ENCODE peak calls at places on chromosomes 5 and 9, in four cellular contexts. H is stimulated activated CD4-positive, alpha-beta T cell treated with anti-CD3 and anti-CD28 coated beads, Interleukin-15, amount 100 ng/mL, for 24 hours; O is NCI-H460; K is non-pigmented ciliary epithelial cell. N is an unnamed sample.

GRCh38 chr9:125423964-125424363 is 162.3 kb downstream of the GAPVD1 start:
- DNase-seq in H (no peak), O (no peak), K (no peak), N (no peak)

GRCh38 chr5:60604771-60605170 is 95.2 kb downstream of the DEPDC1B start:
- DNase-seq in H (no peak), O (no peak), K (no peak), N (no peak)

GRCh38 chr5:16456103-16456832 is 9.3 kb downstream of the ZNF622 start:
- DNase-seq in H (peak), O (peak), K (no peak), N (peak)

GRCh38 chr9:37200572-37201005 is 80.2 kb downstream of the ZCCHC7 start:
- DNase-seq in H (no peak), O (no peak), K (peak), N (no peak)

GRCh38 chr5:159430361-159431018 is 100.2 kb upstream of the IL12B start:
- DNase-seq in H (no peak), O (no peak), K (no peak), N (no peak)

GRCh38 chr9:16901589-16901988 is 31.1 kb upstream of the BNC2 start:
- DNase-seq in H (no peak), O (no peak), K (no peak), N (no peak)

GRCh38 chr9:130433168-130433946 is 11.4 kb upstream of the ASS1 start:
- DNase-seq in H (peak), O (no peak), K (no peak), N (no peak)

GRCh38 chr5:4205408-4205807 is 609.8 kb downstream of the IRX1 start:
- DNase-seq in H (no peak), O (no peak), K (no peak), N (no peak)

GRCh38 chr9:15240927-15241326 is 66.1 kb downstream of the TTC39B start:
- DNase-seq in H (no peak), O (no peak), K (no peak), N (no peak)

GRCh38 chr5:111237470-111237869 is 13.3 kb downstream of the CAMK4 start:
- DNase-seq in H (no peak), O (no peak), K (no peak), N (no peak)

GRCh38 chr5:125011419-125011818 is 265.0 kb upstream of the ZNF608 start:
- DNase-seq in H (no peak), O (no peak), K (no peak), N (peak)

GRCh38 chr9:75612754-75613153 is 277.7 kb upstream of the PCSK5 start:
- DNase-seq in H (no peak), O (no peak), K (no peak), N (no peak)

GRCh38 chr5:34804913-34805312 is 34.1 kb upstream of the TTC23L start:
- DNase-seq in H (no peak), O (no peak), K (no peak), N (no peak)

GRCh38 chr5:72071906-72072305 is 35.4 kb upstream of the MAP1B start:
- DNase-seq in H (no peak), O (no peak), K (no peak), N (no peak)

GRCh38 chr5:135185461-135186075 is 151.5 kb upstream of the PITX1 start:
- DNase-seq in H (no peak), O (no peak), K (no peak), N (no peak)

GRCh38 chr9:129889461-129889935 is 54.2 kb downstream of the USP20 start:
- DNase-seq in H (peak), O (no peak), K (no peak), N (no peak)

GRCh38 chr9:37986771-37987258 is 82.2 kb downstream of the SHB start:
- DNase-seq in H (no peak), O (no peak), K (no peak), N (no peak)

GRCh38 chr9:127444283-127444920 is 6.8 kb downstream of the RPL12 start:
- DNase-seq in H (peak), O (no peak), K (no peak), N (no peak)